ENCODE peak calls at places on chromosomes 5 and 9, in eight cellular contexts. One of them, this sample, is unnamed.
A peak's percentile ranks its signal among the peaks of the same experiment; 100 is the strongest.

GRCh38 chr9:75200892-75201470 is 112.7 kb downstream of the OSTF1 start:
- DNase-seq in epithelial cell of esophagus: peak; percentile 73
- DNase-seq in stimulated activated effector memory CD8-positive, alpha-beta T cell treated with anti-CD3 and anti-CD28 coated beads, Interleukin-12 subunit alpha, Interleukin-12 subunit beta, amount 100 ng/mL, for 72 hours: no peak
- DNase-seq in WTC11: no peak
- DNase-seq in stimulated activated CD4-positive, alpha-beta T cell treated with anti-CD3 and anti-CD28 coated beads, Interleukin-2, amount 100 ng/mL, for 24 hours: no peak
- DNase-seq in NCI-H2171: no peak
- DNase-seq in A549: peak; percentile 8
- DNase-seq in fibroblast of mammary gland: peak; percentile 56
- DNase-seq in this sample: peak; percentile 32

GRCh38 chr5:147081256-147081872 is 153.5 kb upstream of the STK32A start:
- DNase-seq in epithelial cell of esophagus: no peak
- DNase-seq in stimulated activated effector memory CD8-positive, alpha-beta T cell treated with anti-CD3 and anti-CD28 coated beads, Interleukin-12 subunit alpha, Interleukin-12 subunit beta, amount 100 ng/mL, for 72 hours: no peak
- DNase-seq in WTC11: no peak
- DNase-seq in stimulated activated CD4-positive, alpha-beta T cell treated with anti-CD3 and anti-CD28 coated beads, Interleukin-2, amount 100 ng/mL, for 24 hours: no peak
- DNase-seq in NCI-H2171: no peak
- DNase-seq in A549: no peak
- DNase-seq in fibroblast of mammary gland: no peak
- DNase-seq in this sample: no peak

GRCh38 chr5:180113660-180114303 is 42.2 kb upstream of the RNF130 start:
- DNase-seq in epithelial cell of esophagus: no peak
- DNase-seq in stimulated activated effector memory CD8-positive, alpha-beta T cell treated with anti-CD3 and anti-CD28 coated beads, Interleukin-12 subunit alpha, Interleukin-12 subunit beta, amount 100 ng/mL, for 72 hours: no peak
- DNase-seq in WTC11: no peak
- DNase-seq in stimulated activated CD4-positive, alpha-beta T cell treated with anti-CD3 and anti-CD28 coated beads, Interleukin-2, amount 100 ng/mL, for 24 hours: no peak
- DNase-seq in NCI-H2171: no peak
- DNase-seq in A549: no peak
- DNase-seq in fibroblast of mammary gland: no peak
- DNase-seq in this sample: no peak

GRCh38 chr5:115583474-115583873 is 18.8 kb downstream of the TICAM2 start:
- DNase-seq in epithelial cell of esophagus: no peak
- DNase-seq in stimulated activated effector memory CD8-positive, alpha-beta T cell treated with anti-CD3 and anti-CD28 coated beads, Interleukin-12 subunit alpha, Interleukin-12 subunit beta, amount 100 ng/mL, for 72 hours: no peak
- DNase-seq in WTC11: no peak
- DNase-seq in stimulated activated CD4-positive, alpha-beta T cell treated with anti-CD3 and anti-CD28 coated beads, Interleukin-2, amount 100 ng/mL, for 24 hours: no peak
- DNase-seq in NCI-H2171: no peak
- DNase-seq in A549: no peak
- DNase-seq in fibroblast of mammary gland: peak; percentile 95
- DNase-seq in this sample: no peak

GRCh38 chr9:136990233-136990911 is 1.9 kb upstream of the PAXX start:
- DNase-seq in epithelial cell of esophagus: no peak
- DNase-seq in stimulated activated effector memory CD8-positive, alpha-beta T cell treated with anti-CD3 and anti-CD28 coated beads, Interleukin-12 subunit alpha, Interleukin-12 subunit beta, amount 100 ng/mL, for 72 hours: no peak
- DNase-seq in WTC11: no peak
- DNase-seq in stimulated activated CD4-positive, alpha-beta T cell treated with anti-CD3 and anti-CD28 coated beads, Interleukin-2, amount 100 ng/mL, for 24 hours: no peak
- DNase-seq in NCI-H2171: no peak
- DNase-seq in A549: no peak
- DNase-seq in fibroblast of mammary gland: no peak
- DNase-seq in this sample: no peak

GRCh38 chr5:41334758-41335157 is 121.4 kb upstream of the C6 start:
- DNase-seq in epithelial cell of esophagus: peak; percentile 10
- DNase-seq in stimulated activated effector memory CD8-positive, alpha-beta T cell treated with anti-CD3 and anti-CD28 coated beads, Interleukin-12 subunit alpha, Interleukin-12 subunit beta, amount 100 ng/mL, for 72 hours: no peak
- DNase-seq in WTC11: no peak
- DNase-seq in stimulated activated CD4-positive, alpha-beta T cell treated with anti-CD3 and anti-CD28 coated beads, Interleukin-2, amount 100 ng/mL, for 24 hours: no peak
- DNase-seq in NCI-H2171: no peak
- DNase-seq in A549: no peak
- DNase-seq in fibroblast of mammary gland: peak; percentile 40
- DNase-seq in this sample: no peak

GRCh38 chr5:131950706-131951105 is 5.2 kb upstream of the MEIKIN start:
- DNase-seq in epithelial cell of esophagus: no peak
- DNase-seq in stimulated activated effector memory CD8-positive, alpha-beta T cell treated with anti-CD3 and anti-CD28 coated beads, Interleukin-12 subunit alpha, Interleukin-12 subunit beta, amount 100 ng/mL, for 72 hours: no peak
- DNase-seq in WTC11: no peak
- DNase-seq in stimulated activated CD4-positive, alpha-beta T cell treated with anti-CD3 and anti-CD28 coated beads, Interleukin-2, amount 100 ng/mL, for 24 hours: no peak
- DNase-seq in NCI-H2171: no peak
- DNase-seq in A549: no peak
- DNase-seq in fibroblast of mammary gland: no peak
- DNase-seq in this sample: no peak

GRCh38 chr9:132982508-132982907 is 4.0 kb downstream of the GFI1B start:
- DNase-seq in epithelial cell of esophagus: no peak
- DNase-seq in stimulated activated effector memory CD8-positive, alpha-beta T cell treated with anti-CD3 and anti-CD28 coated beads, Interleukin-12 subunit alpha, Interleukin-12 subunit beta, amount 100 ng/mL, for 72 hours: no peak
- DNase-seq in WTC11: no peak
- DNase-seq in stimulated activated CD4-positive, alpha-beta T cell treated with anti-CD3 and anti-CD28 coated beads, Interleukin-2, amount 100 ng/mL, for 24 hours: no peak
- DNase-seq in NCI-H2171: no peak
- DNase-seq in A549: no peak
- DNase-seq in fibroblast of mammary gland: no peak
- DNase-seq in this sample: no peak

GRCh38 chr5:15790446-15791005 is 290.5 kb downstream of the FBXL7 start:
- DNase-seq in epithelial cell of esophagus: no peak
- DNase-seq in stimulated activated effector memory CD8-positive, alpha-beta T cell treated with anti-CD3 and anti-CD28 coated beads, Interleukin-12 subunit alpha, Interleukin-12 subunit beta, amount 100 ng/mL, for 72 hours: no peak
- DNase-seq in WTC11: no peak
- DNase-seq in stimulated activated CD4-positive, alpha-beta T cell treated with anti-CD3 and anti-CD28 coated beads, Interleukin-2, amount 100 ng/mL, for 24 hours: no peak
- DNase-seq in NCI-H2171: no peak
- DNase-seq in A549: no peak
- DNase-seq in fibroblast of mammary gland: no peak
- DNase-seq in this sample: no peak

GRCh38 chr5:178346607-178347334 is 114.2 kb upstream of the PHYKPL start:
- DNase-seq in epithelial cell of esophagus: no peak
- DNase-seq in stimulated activated effector memory CD8-positive, alpha-beta T cell treated with anti-CD3 and anti-CD28 coated beads, Interleukin-12 subunit alpha, Interleukin-12 subunit beta, amount 100 ng/mL, for 72 hours: no peak
- DNase-seq in WTC11: no peak
- DNase-seq in stimulated activated CD4-positive, alpha-beta T cell treated with anti-CD3 and anti-CD28 coated beads, Interleukin-2, amount 100 ng/mL, for 24 hours: no peak
- DNase-seq in NCI-H2171: no peak
- DNase-seq in A549: no peak
- DNase-seq in fibroblast of mammary gland: no peak
- DNase-seq in this sample: no peak

GRCh38 chr9:134534661-134535080 is 106.9 kb upstream of the COL5A1 start:
- DNase-seq in epithelial cell of esophagus: no peak
- DNase-seq in stimulated activated effector memory CD8-positive, alpha-beta T cell treated with anti-CD3 and anti-CD28 coated beads, Interleukin-12 subunit alpha, Interleukin-12 subunit beta, amount 100 ng/mL, for 72 hours: no peak
- DNase-seq in WTC11: no peak
- DNase-seq in stimulated activated CD4-positive, alpha-beta T cell treated with anti-CD3 and anti-CD28 coated beads, Interleukin-2, amount 100 ng/mL, for 24 hours: no peak
- DNase-seq in NCI-H2171: no peak
- DNase-seq in A549: no peak
- DNase-seq in fibroblast of mammary gland: no peak
- DNase-seq in this sample: no peak

GRCh38 chr9:132077881-132078280 is 1.8 kb downstream of the MED27 start:
- DNase-seq in epithelial cell of esophagus: no peak
- DNase-seq in stimulated activated effector memory CD8-positive, alpha-beta T cell treated with anti-CD3 and anti-CD28 coated beads, Interleukin-12 subunit alpha, Interleukin-12 subunit beta, amount 100 ng/mL, for 72 hours: no peak
- DNase-seq in WTC11: no peak
- DNase-seq in stimulated activated CD4-positive, alpha-beta T cell treated with anti-CD3 and anti-CD28 coated beads, Interleukin-2, amount 100 ng/mL, for 24 hours: no peak
- DNase-seq in NCI-H2171: no peak
- DNase-seq in A549: no peak
- DNase-seq in fibroblast of mammary gland: peak; percentile 67
- DNase-seq in this sample: no peak

GRCh38 chr5:65394078-65394477 is 87.6 kb downstream of the ADAMTS6 start:
- DNase-seq in epithelial cell of esophagus: no peak
- DNase-seq in stimulated activated effector memory CD8-positive, alpha-beta T cell treated with anti-CD3 and anti-CD28 coated beads, Interleukin-12 subunit alpha, Interleukin-12 subunit beta, amount 100 ng/mL, for 72 hours: no peak
- DNase-seq in WTC11: no peak
- DNase-seq in stimulated activated CD4-positive, alpha-beta T cell treated with anti-CD3 and anti-CD28 coated beads, Interleukin-2, amount 100 ng/mL, for 24 hours: no peak
- DNase-seq in NCI-H2171: no peak
- DNase-seq in A549: no peak
- DNase-seq in fibroblast of mammary gland: peak; percentile 95
- DNase-seq in this sample: peak; percentile 19

GRCh38 chr9:5321058-5321457 is 16.5 kb upstream of the RLN2 start:
- DNase-seq in epithelial cell of esophagus: peak; percentile 13
- DNase-seq in stimulated activated effector memory CD8-positive, alpha-beta T cell treated with anti-CD3 and anti-CD28 coated beads, Interleukin-12 subunit alpha, Interleukin-12 subunit beta, amount 100 ng/mL, for 72 hours: no peak
- DNase-seq in WTC11: no peak
- DNase-seq in stimulated activated CD4-positive, alpha-beta T cell treated with anti-CD3 and anti-CD28 coated beads, Interleukin-2, amount 100 ng/mL, for 24 hours: no peak
- DNase-seq in NCI-H2171: no peak
- DNase-seq in A549: no peak
- DNase-seq in fibroblast of mammary gland: no peak
- DNase-seq in this sample: no peak

GRCh38 chr5:73126381-73126780 is 6.0 kb downstream of the TMEM171 start:
- DNase-seq in epithelial cell of esophagus: no peak
- DNase-seq in stimulated activated effector memory CD8-positive, alpha-beta T cell treated with anti-CD3 and anti-CD28 coated beads, Interleukin-12 subunit alpha, Interleukin-12 subunit beta, amount 100 ng/mL, for 72 hours: no peak
- DNase-seq in WTC11: no peak
- DNase-seq in stimulated activated CD4-positive, alpha-beta T cell treated with anti-CD3 and anti-CD28 coated beads, Interleukin-2, amount 100 ng/mL, for 24 hours: no peak
- DNase-seq in NCI-H2171: no peak
- DNase-seq in A549: no peak
- DNase-seq in fibroblast of mammary gland: no peak
- DNase-seq in this sample: no peak

GRCh38 chr9:17480966-17481365 is 97.9 kb upstream of the SH3GL2 start:
- DNase-seq in epithelial cell of esophagus: no peak
- DNase-seq in stimulated activated effector memory CD8-positive, alpha-beta T cell treated with anti-CD3 and anti-CD28 coated beads, Interleukin-12 subunit alpha, Interleukin-12 subunit beta, amount 100 ng/mL, for 72 hours: no peak
- DNase-seq in WTC11: peak; percentile 7
- DNase-seq in stimulated activated CD4-positive, alpha-beta T cell treated with anti-CD3 and anti-CD28 coated beads, Interleukin-2, amount 100 ng/mL, for 24 hours: no peak
- DNase-seq in NCI-H2171: no peak
- DNase-seq in A549: no peak
- DNase-seq in fibroblast of mammary gland: no peak
- DNase-seq in this sample: no peak

GRCh38 chr5:95080456-95080855 is 204.4 kb downstream of the MCTP1 start:
- DNase-seq in epithelial cell of esophagus: no peak
- DNase-seq in stimulated activated effector memory CD8-positive, alpha-beta T cell treated with anti-CD3 and anti-CD28 coated beads, Interleukin-12 subunit alpha, Interleukin-12 subunit beta, amount 100 ng/mL, for 72 hours: no peak
- DNase-seq in WTC11: no peak
- DNase-seq in stimulated activated CD4-positive, alpha-beta T cell treated with anti-CD3 and anti-CD28 coated beads, Interleukin-2, amount 100 ng/mL, for 24 hours: no peak
- DNase-seq in NCI-H2171: no peak
- DNase-seq in A549: no peak
- DNase-seq in fibroblast of mammary gland: no peak
- DNase-seq in this sample: no peak

GRCh38 chr9:655875-656274 is 185.6 kb upstream of the DMRT1 start:
- DNase-seq in epithelial cell of esophagus: peak; percentile 54
- DNase-seq in stimulated activated effector memory CD8-positive, alpha-beta T cell treated with anti-CD3 and anti-CD28 coated beads, Interleukin-12 subunit alpha, Interleukin-12 subunit beta, amount 100 ng/mL, for 72 hours: no peak
- DNase-seq in WTC11: no peak
- DNase-seq in stimulated activated CD4-positive, alpha-beta T cell treated with anti-CD3 and anti-CD28 coated beads, Interleukin-2, amount 100 ng/mL, for 24 hours: no peak
- DNase-seq in NCI-H2171: no peak
- DNase-seq in A549: no peak
- DNase-seq in fibroblast of mammary gland: peak; percentile 76
- DNase-seq in this sample: no peak

GRCh38 chr9:14198544-14199510 is 115.1 kb downstream of the NFIB start:
- DNase-seq in epithelial cell of esophagus: peak; percentile 70
- DNase-seq in stimulated activated effector memory CD8-positive, alpha-beta T cell treated with anti-CD3 and anti-CD28 coated beads, Interleukin-12 subunit alpha, Interleukin-12 subunit beta, amount 100 ng/mL, for 72 hours: no peak
- DNase-seq in WTC11: no peak
- DNase-seq in stimulated activated CD4-positive, alpha-beta T cell treated with anti-CD3 and anti-CD28 coated beads, Interleukin-2, amount 100 ng/mL, for 24 hours: no peak
- DNase-seq in NCI-H2171: no peak
- DNase-seq in A549: no peak
- DNase-seq in fibroblast of mammary gland: peak; percentile 79
- DNase-seq in this sample: no peak

GRCh38 chr5:79109527-79110492 is 1.8 kb upstream of the BHMT start:
- DNase-seq in epithelial cell of esophagus: peak; percentile 35
- DNase-seq in stimulated activated effector memory CD8-positive, alpha-beta T cell treated with anti-CD3 and anti-CD28 coated beads, Interleukin-12 subunit alpha, Interleukin-12 subunit beta, amount 100 ng/mL, for 72 hours: no peak
- DNase-seq in WTC11: peak; percentile 64
- DNase-seq in stimulated activated CD4-positive, alpha-beta T cell treated with anti-CD3 and anti-CD28 coated beads, Interleukin-2, amount 100 ng/mL, for 24 hours: peak; percentile 38
- DNase-seq in NCI-H2171: no peak
- DNase-seq in A549: no peak
- DNase-seq in fibroblast of mammary gland: no peak
- DNase-seq in this sample: peak; percentile 61

GRCh38 chr5:11596657-11597071 is 307.6 kb downstream of the CTNND2 start:
- DNase-seq in epithelial cell of esophagus: no peak
- DNase-seq in stimulated activated effector memory CD8-positive, alpha-beta T cell treated with anti-CD3 and anti-CD28 coated beads, Interleukin-12 subunit alpha, Interleukin-12 subunit beta, amount 100 ng/mL, for 72 hours: no peak
- DNase-seq in WTC11: no peak
- DNase-seq in stimulated activated CD4-positive, alpha-beta T cell treated with anti-CD3 and anti-CD28 coated beads, Interleukin-2, amount 100 ng/mL, for 24 hours: no peak
- DNase-seq in NCI-H2171: no peak
- DNase-seq in A549: no peak
- DNase-seq in fibroblast of mammary gland: no peak
- DNase-seq in this sample: no peak

GRCh38 chr5:150140830-150141229 is 14.8 kb downstream of the PDGFRB start:
- DNase-seq in epithelial cell of esophagus: no peak
- DNase-seq in stimulated activated effector memory CD8-positive, alpha-beta T cell treated with anti-CD3 and anti-CD28 coated beads, Interleukin-12 subunit alpha, Interleukin-12 subunit beta, amount 100 ng/mL, for 72 hours: no peak
- DNase-seq in WTC11: no peak
- DNase-seq in stimulated activated CD4-positive, alpha-beta T cell treated with anti-CD3 and anti-CD28 coated beads, Interleukin-2, amount 100 ng/mL, for 24 hours: no peak
- DNase-seq in NCI-H2171: no peak
- DNase-seq in A549: no peak
- DNase-seq in fibroblast of mammary gland: peak; percentile 91
- DNase-seq in this sample: no peak

GRCh38 chr5:148957591-148958202 is 105.2 kb downstream of the SH3TC2 start:
- DNase-seq in epithelial cell of esophagus: peak; percentile 61
- DNase-seq in stimulated activated effector memory CD8-positive, alpha-beta T cell treated with anti-CD3 and anti-CD28 coated beads, Interleukin-12 subunit alpha, Interleukin-12 subunit beta, amount 100 ng/mL, for 72 hours: peak; percentile 42
- DNase-seq in WTC11: peak; percentile 74
- DNase-seq in stimulated activated CD4-positive, alpha-beta T cell treated with anti-CD3 and anti-CD28 coated beads, Interleukin-2, amount 100 ng/mL, for 24 hours: peak; percentile 55
- DNase-seq in NCI-H2171: no peak
- DNase-seq in A549: no peak
- DNase-seq in fibroblast of mammary gland: peak; percentile 17
- DNase-seq in this sample: peak; percentile 29

GRCh38 chr9:117425562-117425961 is 10.7 kb upstream of the ASTN2 start:
- DNase-seq in epithelial cell of esophagus: no peak
- DNase-seq in stimulated activated effector memory CD8-positive, alpha-beta T cell treated with anti-CD3 and anti-CD28 coated beads, Interleukin-12 subunit alpha, Interleukin-12 subunit beta, amount 100 ng/mL, for 72 hours: no peak
- DNase-seq in WTC11: no peak
- DNase-seq in stimulated activated CD4-positive, alpha-beta T cell treated with anti-CD3 and anti-CD28 coated beads, Interleukin-2, amount 100 ng/mL, for 24 hours: no peak
- DNase-seq in NCI-H2171: no peak
- DNase-seq in A549: no peak
- DNase-seq in fibroblast of mammary gland: no peak
- DNase-seq in this sample: no peak

GRCh38 chr9:103530934-103531333 is 535.8 kb downstream of the CYLC2 start:
- DNase-seq in epithelial cell of esophagus: no peak
- DNase-seq in stimulated activated effector memory CD8-positive, alpha-beta T cell treated with anti-CD3 and anti-CD28 coated beads, Interleukin-12 subunit alpha, Interleukin-12 subunit beta, amount 100 ng/mL, for 72 hours: no peak
- DNase-seq in WTC11: no peak
- DNase-seq in stimulated activated CD4-positive, alpha-beta T cell treated with anti-CD3 and anti-CD28 coated beads, Interleukin-2, amount 100 ng/mL, for 24 hours: no peak
- DNase-seq in NCI-H2171: no peak
- DNase-seq in A549: no peak
- DNase-seq in fibroblast of mammary gland: no peak
- DNase-seq in this sample: no peak

GRCh38 chr9:13266172-13266571 is 13.3 kb downstream of the MPDZ start:
- DNase-seq in epithelial cell of esophagus: no peak
- DNase-seq in stimulated activated effector memory CD8-positive, alpha-beta T cell treated with anti-CD3 and anti-CD28 coated beads, Interleukin-12 subunit alpha, Interleukin-12 subunit beta, amount 100 ng/mL, for 72 hours: no peak
- DNase-seq in WTC11: no peak
- DNase-seq in stimulated activated CD4-positive, alpha-beta T cell treated with anti-CD3 and anti-CD28 coated beads, Interleukin-2, amount 100 ng/mL, for 24 hours: no peak
- DNase-seq in NCI-H2171: no peak
- DNase-seq in A549: no peak
- DNase-seq in fibroblast of mammary gland: peak; percentile 84
- DNase-seq in this sample: no peak

GRCh38 chr9:124878518-124878917 is 16.6 kb downstream of the ARPC5L start:
- DNase-seq in epithelial cell of esophagus: no peak
- DNase-seq in stimulated activated effector memory CD8-positive, alpha-beta T cell treated with anti-CD3 and anti-CD28 coated beads, Interleukin-12 subunit alpha, Interleukin-12 subunit beta, amount 100 ng/mL, for 72 hours: no peak
- DNase-seq in WTC11: no peak
- DNase-seq in stimulated activated CD4-positive, alpha-beta T cell treated with anti-CD3 and anti-CD28 coated beads, Interleukin-2, amount 100 ng/mL, for 24 hours: no peak
- DNase-seq in NCI-H2171: no peak
- DNase-seq in A549: no peak
- DNase-seq in fibroblast of mammary gland: no peak
- DNase-seq in this sample: no peak

GRCh38 chr9:17725399-17726010 is 146.6 kb downstream of the SH3GL2 start:
- DNase-seq in epithelial cell of esophagus: no peak
- DNase-seq in stimulated activated effector memory CD8-positive, alpha-beta T cell treated with anti-CD3 and anti-CD28 coated beads, Interleukin-12 subunit alpha, Interleukin-12 subunit beta, amount 100 ng/mL, for 72 hours: no peak
- DNase-seq in WTC11: no peak
- DNase-seq in stimulated activated CD4-positive, alpha-beta T cell treated with anti-CD3 and anti-CD28 coated beads, Interleukin-2, amount 100 ng/mL, for 24 hours: no peak
- DNase-seq in NCI-H2171: no peak
- DNase-seq in A549: no peak
- DNase-seq in fibroblast of mammary gland: no peak
- DNase-seq in this sample: no peak

GRCh38 chr5:13585324-13585723 is 359.2 kb downstream of the DNAH5 start:
- DNase-seq in epithelial cell of esophagus: no peak
- DNase-seq in stimulated activated effector memory CD8-positive, alpha-beta T cell treated with anti-CD3 and anti-CD28 coated beads, Interleukin-12 subunit alpha, Interleukin-12 subunit beta, amount 100 ng/mL, for 72 hours: no peak
- DNase-seq in WTC11: no peak
- DNase-seq in stimulated activated CD4-positive, alpha-beta T cell treated with anti-CD3 and anti-CD28 coated beads, Interleukin-2, amount 100 ng/mL, for 24 hours: no peak
- DNase-seq in NCI-H2171: no peak
- DNase-seq in A549: no peak
- DNase-seq in fibroblast of mammary gland: no peak
- DNase-seq in this sample: no peak

GRCh38 chr9:81619353-81620008 is 69.9 kb downstream of the TLE1 start:
- DNase-seq in epithelial cell of esophagus: no peak
- DNase-seq in stimulated activated effector memory CD8-positive, alpha-beta T cell treated with anti-CD3 and anti-CD28 coated beads, Interleukin-12 subunit alpha, Interleukin-12 subunit beta, amount 100 ng/mL, for 72 hours: no peak
- DNase-seq in WTC11: no peak
- DNase-seq in stimulated activated CD4-positive, alpha-beta T cell treated with anti-CD3 and anti-CD28 coated beads, Interleukin-2, amount 100 ng/mL, for 24 hours: no peak
- DNase-seq in NCI-H2171: no peak
- DNase-seq in A549: no peak
- DNase-seq in fibroblast of mammary gland: peak; percentile 87
- DNase-seq in this sample: no peak

GRCh38 chr9:6367128-6367741 is 39.1 kb downstream of the TPD52L3 start:
- DNase-seq in epithelial cell of esophagus: no peak
- DNase-seq in stimulated activated effector memory CD8-positive, alpha-beta T cell treated with anti-CD3 and anti-CD28 coated beads, Interleukin-12 subunit alpha, Interleukin-12 subunit beta, amount 100 ng/mL, for 72 hours: no peak
- DNase-seq in WTC11: no peak
- DNase-seq in stimulated activated CD4-positive, alpha-beta T cell treated with anti-CD3 and anti-CD28 coated beads, Interleukin-2, amount 100 ng/mL, for 24 hours: no peak
- DNase-seq in NCI-H2171: no peak
- DNase-seq in A549: no peak
- DNase-seq in fibroblast of mammary gland: no peak
- DNase-seq in this sample: no peak

GRCh38 chr5:154206291-154206690 is 15.8 kb downstream of the GALNT10 start:
- DNase-seq in epithelial cell of esophagus: no peak
- DNase-seq in stimulated activated effector memory CD8-positive, alpha-beta T cell treated with anti-CD3 and anti-CD28 coated beads, Interleukin-12 subunit alpha, Interleukin-12 subunit beta, amount 100 ng/mL, for 72 hours: no peak
- DNase-seq in WTC11: no peak
- DNase-seq in stimulated activated CD4-positive, alpha-beta T cell treated with anti-CD3 and anti-CD28 coated beads, Interleukin-2, amount 100 ng/mL, for 24 hours: no peak
- DNase-seq in NCI-H2171: no peak
- DNase-seq in A549: no peak
- DNase-seq in fibroblast of mammary gland: no peak
- DNase-seq in this sample: no peak

GRCh38 chr5:27639005-27639612 is 600.7 kb upstream of the CDH9 start:
- DNase-seq in epithelial cell of esophagus: no peak
- DNase-seq in stimulated activated effector memory CD8-positive, alpha-beta T cell treated with anti-CD3 and anti-CD28 coated beads, Interleukin-12 subunit alpha, Interleukin-12 subunit beta, amount 100 ng/mL, for 72 hours: no peak
- DNase-seq in WTC11: no peak
- DNase-seq in stimulated activated CD4-positive, alpha-beta T cell treated with anti-CD3 and anti-CD28 coated beads, Interleukin-2, amount 100 ng/mL, for 24 hours: no peak
- DNase-seq in NCI-H2171: no peak
- DNase-seq in A549: no peak
- DNase-seq in fibroblast of mammary gland: no peak
- DNase-seq in this sample: no peak

GRCh38 chr9:106203832-106204516 is 509.6 kb downstream of the TMEM38B start:
- DNase-seq in epithelial cell of esophagus: no peak
- DNase-seq in stimulated activated effector memory CD8-positive, alpha-beta T cell treated with anti-CD3 and anti-CD28 coated beads, Interleukin-12 subunit alpha, Interleukin-12 subunit beta, amount 100 ng/mL, for 72 hours: no peak
- DNase-seq in WTC11: no peak
- DNase-seq in stimulated activated CD4-positive, alpha-beta T cell treated with anti-CD3 and anti-CD28 coated beads, Interleukin-2, amount 100 ng/mL, for 24 hours: no peak
- DNase-seq in NCI-H2171: no peak
- DNase-seq in A549: no peak
- DNase-seq in fibroblast of mammary gland: no peak
- DNase-seq in this sample: no peak

This sample was measured in HuH-7.